ENCODE peak calls at places on chromosomes 1 and 21, in five cellular contexts. U is NCI-H1436; B is pons; Y is AG20443; Q is stimulated activated CD4-positive, alpha-beta T cell treated with anti-CD3 and anti-CD28 coated beads, Interleukin-1b, Interleukin-23, amount 100 ng/mL, for 4 hours. S is an unnamed sample.

GRCh38 chr1:248783367-248783766 is 27.8 kb upstream of the LYPD8 start:
- DNase-seq in U (no peak), B (no peak), Y (no peak), Q (no peak), S (no peak)

GRCh38 chr1:12072741-12073140 is 9.6 kb downstream of the TNFRSF8 start:
- DNase-seq in U (no peak), B (no peak), Y (no peak), Q (no peak), S (no peak)

GRCh38 chr1:240027059-240027462 is 64.6 kb upstream of the FMN2 start:
- DNase-seq in U (peak), B (peak), Y (peak), Q (no peak), S (peak)

GRCh38 chr21:44761011-44761729 is 40.5 kb downstream of the UBE2G2 start:
- DNase-seq in U (peak), B (no peak), Y (no peak), Q (no peak), S (no peak)

GRCh38 chr1:96233422-96233821 is 488.2 kb upstream of the PTBP2 start:
- DNase-seq in U (no peak), B (no peak), Y (peak), Q (no peak), S (no peak)

GRCh38 chr1:27430903-27431653 is 38.7 kb downstream of the GPR3 start:
- DNase-seq in U (no peak), B (peak), Y (no peak), Q (no peak), S (peak)

GRCh38 chr1:114456586-114456985 is 54.4 kb downstream of the TRIM33 start:
- DNase-seq in U (no peak), B (no peak), Y (no peak), Q (no peak), S (no peak)

GRCh38 chr1:21379571-21379970 is 60.4 kb upstream of the NBPF3 start:
- DNase-seq in U (no peak), B (no peak), Y (no peak), Q (no peak), S (no peak)

GRCh38 chr1:119783354-119784126 is 14.8 kb upstream of the HMGCS2 start:
- DNase-seq in U (no peak), B (no peak), Y (no peak), Q (no peak), S (no peak)

GRCh38 chr1:30345525-30346145 is 377.8 kb downstream of the MATN1 start:
- DNase-seq in U (no peak), B (no peak), Y (no peak), Q (no peak), S (no peak)

GRCh38 chr1:29470087-29470787 is 233.9 kb downstream of the PTPRU start:
- DNase-seq in U (no peak), B (no peak), Y (no peak), Q (no peak), S (no peak)

GRCh38 chr1:7249516-7249915 is 464.3 kb downstream of the CAMTA1 start:
- DNase-seq in U (no peak), B (no peak), Y (no peak), Q (no peak), S (no peak)

GRCh38 chr1:15452216-15452615 is 4.3 kb upstream of the CELA2A start:
- DNase-seq in U (no peak), B (no peak), Y (no peak), Q (no peak), S (no peak)

GRCh38 chr1:219271914-219272545 is 98.4 kb downstream of the LYPLAL1 start:
- DNase-seq in U (peak), B (no peak), Y (peak), Q (no peak), S (no peak)

GRCh38 chr1:159930216-159930615 is 4.9 kb upstream of the TAGLN2 start:
- DNase-seq in U (no peak), B (no peak), Y (no peak), Q (no peak), S (no peak)

GRCh38 chr1:53826367-53826766 is 11.7 kb downstream of the NDC1 start:
- DNase-seq in U (no peak), B (no peak), Y (peak), Q (no peak), S (no peak)

GRCh38 chr1:192807968-192808587 is 761 bp upstream of the RGS2 start:
- DNase-seq in U (no peak), B (peak), Y (no peak), Q (no peak), S (peak)

GRCh38 chr1:203534526-203534925 is 40.6 kb downstream of the OPTC start:
- DNase-seq in U (no peak), B (no peak), Y (peak), Q (no peak), S (no peak)

GRCh38 chr1:51948491-51948915 is 42.0 kb downstream of the RAB3B start:
- DNase-seq in U (no peak), B (no peak), Y (no peak), Q (no peak), S (no peak)

GRCh38 chr21:28590722-28591121 is 402.0 kb downstream of the LTN1 start:
- DNase-seq in U (no peak), B (no peak), Y (no peak), Q (no peak), S (no peak)

S was measured in midbrain.